ENCODE peak calls at places on chromosomes 1 and 21, in ten cellular contexts. One of them, this sample, is unnamed.

GRCh38 chr1:100523038-100523649 is 14.8 kb upstream of the GPR88 start:
- DNase-seq in amniotic stem cell: no peak
- DNase-seq in progenitor cell of endocrine pancreas: no peak
- DNase-seq in activated T-helper 1 cell treated with anti-CD3 and anti-CD28 coated beads, Interleukin-2, amount 50 U/mL, for 16 hours: no peak
- DNase-seq in iris pigment epithelial cell: peak
- DNase-seq in CD8-positive, alpha-beta memory T cell: no peak
- DNase-seq in germinal center: peak
- DNase-seq in activated CD4-positive, alpha-beta T cell treated with anti-CD3 and anti-CD28 coated beads, Interleukin-2, amount 50 U/mL, for 24 hours: no peak
- DNase-seq in GM04504: no peak
- DNase-seq in Kasumi-1: peak
- DNase-seq in this sample: no peak

GRCh38 chr21:38811257-38811656 is 5.5 kb downstream of the ETS2 start:
- DNase-seq in iris pigment epithelial cell: peak
- DNase-seq in amniotic stem cell: peak
- DNase-seq in Kasumi-1: no peak
- DNase-seq in activated CD4-positive, alpha-beta T cell treated with anti-CD3 and anti-CD28 coated beads, Interleukin-2, amount 50 U/mL, for 24 hours: no peak
- DNase-seq in activated T-helper 1 cell treated with anti-CD3 and anti-CD28 coated beads, Interleukin-2, amount 50 U/mL, for 16 hours: no peak
- DNase-seq in CD8-positive, alpha-beta memory T cell: no peak
- DNase-seq in progenitor cell of endocrine pancreas: no peak
- DNase-seq in GM04504: peak
- DNase-seq in germinal center: no peak
- DNase-seq in this sample: no peak

GRCh38 chr21:25979845-25980433 is 190.6 kb downstream of the APP start:
- DNase-seq in CD8-positive, alpha-beta memory T cell: no peak
- DNase-seq in germinal center: no peak
- DNase-seq in activated T-helper 1 cell treated with anti-CD3 and anti-CD28 coated beads, Interleukin-2, amount 50 U/mL, for 16 hours: no peak
- DNase-seq in activated CD4-positive, alpha-beta T cell treated with anti-CD3 and anti-CD28 coated beads, Interleukin-2, amount 50 U/mL, for 24 hours: no peak
- DNase-seq in GM04504: no peak
- DNase-seq in iris pigment epithelial cell: no peak
- DNase-seq in progenitor cell of endocrine pancreas: no peak
- DNase-seq in amniotic stem cell: no peak
- DNase-seq in Kasumi-1: no peak
- DNase-seq in this sample: no peak

GRCh38 chr21:43775795-43776430 is at the start of gene CSTB:
- DNase-seq in activated CD4-positive, alpha-beta T cell treated with anti-CD3 and anti-CD28 coated beads, Interleukin-2, amount 50 U/mL, for 24 hours: peak
- DNase-seq in GM04504: peak
- DNase-seq in germinal center: peak
- DNase-seq in iris pigment epithelial cell: peak
- DNase-seq in amniotic stem cell: peak
- DNase-seq in activated T-helper 1 cell treated with anti-CD3 and anti-CD28 coated beads, Interleukin-2, amount 50 U/mL, for 16 hours: peak
- DNase-seq in Kasumi-1: peak
- DNase-seq in progenitor cell of endocrine pancreas: peak
- DNase-seq in CD8-positive, alpha-beta memory T cell: peak
- DNase-seq in this sample: peak

GRCh38 chr1:55272994-55273393 is 57.8 kb upstream of the USP24 start:
- DNase-seq in GM04504: no peak
- DNase-seq in CD8-positive, alpha-beta memory T cell: no peak
- DNase-seq in progenitor cell of endocrine pancreas: no peak
- DNase-seq in iris pigment epithelial cell: no peak
- DNase-seq in germinal center: no peak
- DNase-seq in amniotic stem cell: no peak
- DNase-seq in activated CD4-positive, alpha-beta T cell treated with anti-CD3 and anti-CD28 coated beads, Interleukin-2, amount 50 U/mL, for 24 hours: no peak
- DNase-seq in Kasumi-1: no peak
- DNase-seq in activated T-helper 1 cell treated with anti-CD3 and anti-CD28 coated beads, Interleukin-2, amount 50 U/mL, for 16 hours: no peak
- DNase-seq in this sample: no peak

GRCh38 chr1:23013657-23014056 is 2.0 kb downstream of the TEX46 start:
- DNase-seq in iris pigment epithelial cell: no peak
- DNase-seq in activated T-helper 1 cell treated with anti-CD3 and anti-CD28 coated beads, Interleukin-2, amount 50 U/mL, for 16 hours: no peak
- DNase-seq in GM04504: no peak
- DNase-seq in germinal center: no peak
- DNase-seq in CD8-positive, alpha-beta memory T cell: no peak
- DNase-seq in amniotic stem cell: no peak
- DNase-seq in progenitor cell of endocrine pancreas: no peak
- DNase-seq in activated CD4-positive, alpha-beta T cell treated with anti-CD3 and anti-CD28 coated beads, Interleukin-2, amount 50 U/mL, for 24 hours: no peak
- DNase-seq in Kasumi-1: no peak
- DNase-seq in this sample: no peak

GRCh38 chr1:213989071-213989739 is 1.4 kb downstream of the PROX1 start:
- DNase-seq in CD8-positive, alpha-beta memory T cell: no peak
- DNase-seq in Kasumi-1: no peak
- DNase-seq in iris pigment epithelial cell: no peak
- DNase-seq in activated T-helper 1 cell treated with anti-CD3 and anti-CD28 coated beads, Interleukin-2, amount 50 U/mL, for 16 hours: no peak
- DNase-seq in germinal center: peak
- DNase-seq in GM04504: no peak
- DNase-seq in amniotic stem cell: no peak
- DNase-seq in progenitor cell of endocrine pancreas: no peak
- DNase-seq in activated CD4-positive, alpha-beta T cell treated with anti-CD3 and anti-CD28 coated beads, Interleukin-2, amount 50 U/mL, for 24 hours: no peak
- DNase-seq in this sample: no peak

GRCh38 chr1:4638347-4638734 is 16.1 kb upstream of the AJAP1 start:
- DNase-seq in germinal center: no peak
- DNase-seq in activated CD4-positive, alpha-beta T cell treated with anti-CD3 and anti-CD28 coated beads, Interleukin-2, amount 50 U/mL, for 24 hours: no peak
- DNase-seq in CD8-positive, alpha-beta memory T cell: no peak
- DNase-seq in amniotic stem cell: no peak
- DNase-seq in iris pigment epithelial cell: no peak
- DNase-seq in progenitor cell of endocrine pancreas: no peak
- DNase-seq in activated T-helper 1 cell treated with anti-CD3 and anti-CD28 coated beads, Interleukin-2, amount 50 U/mL, for 16 hours: no peak
- DNase-seq in Kasumi-1: no peak
- DNase-seq in GM04504: no peak
- DNase-seq in this sample: no peak

GRCh38 chr1:236590553-236591150 is 13.7 kb downstream of the HEATR1 start:
- DNase-seq in amniotic stem cell: no peak
- DNase-seq in iris pigment epithelial cell: no peak
- DNase-seq in Kasumi-1: no peak
- DNase-seq in GM04504: no peak
- DNase-seq in CD8-positive, alpha-beta memory T cell: no peak
- DNase-seq in germinal center: no peak
- DNase-seq in activated CD4-positive, alpha-beta T cell treated with anti-CD3 and anti-CD28 coated beads, Interleukin-2, amount 50 U/mL, for 24 hours: no peak
- DNase-seq in progenitor cell of endocrine pancreas: no peak
- DNase-seq in activated T-helper 1 cell treated with anti-CD3 and anti-CD28 coated beads, Interleukin-2, amount 50 U/mL, for 16 hours: no peak
- DNase-seq in this sample: no peak

GRCh38 chr1:232629250-232630046 is 485 bp downstream of the SIPA1L2 start:
- DNase-seq in amniotic stem cell: no peak
- DNase-seq in progenitor cell of endocrine pancreas: peak
- DNase-seq in activated CD4-positive, alpha-beta T cell treated with anti-CD3 and anti-CD28 coated beads, Interleukin-2, amount 50 U/mL, for 24 hours: no peak
- DNase-seq in germinal center: no peak
- DNase-seq in CD8-positive, alpha-beta memory T cell: no peak
- DNase-seq in GM04504: no peak
- DNase-seq in Kasumi-1: no peak
- DNase-seq in activated T-helper 1 cell treated with anti-CD3 and anti-CD28 coated beads, Interleukin-2, amount 50 U/mL, for 16 hours: no peak
- DNase-seq in iris pigment epithelial cell: no peak
- DNase-seq in this sample: no peak

GRCh38 chr1:46580140-46580903 is 23.7 kb downstream of the MKNK1 start:
- DNase-seq in activated T-helper 1 cell treated with anti-CD3 and anti-CD28 coated beads, Interleukin-2, amount 50 U/mL, for 16 hours: no peak
- DNase-seq in iris pigment epithelial cell: peak
- DNase-seq in germinal center: no peak
- DNase-seq in Kasumi-1: peak
- DNase-seq in amniotic stem cell: no peak
- DNase-seq in activated CD4-positive, alpha-beta T cell treated with anti-CD3 and anti-CD28 coated beads, Interleukin-2, amount 50 U/mL, for 24 hours: no peak
- DNase-seq in GM04504: no peak
- DNase-seq in CD8-positive, alpha-beta memory T cell: no peak
- DNase-seq in progenitor cell of endocrine pancreas: no peak
- DNase-seq in this sample: no peak

GRCh38 chr1:232786845-232787455 is 18.3 kb upstream of the MAP10 start:
- DNase-seq in activated CD4-positive, alpha-beta T cell treated with anti-CD3 and anti-CD28 coated beads, Interleukin-2, amount 50 U/mL, for 24 hours: no peak
- DNase-seq in CD8-positive, alpha-beta memory T cell: no peak
- DNase-seq in GM04504: no peak
- DNase-seq in iris pigment epithelial cell: no peak
- DNase-seq in activated T-helper 1 cell treated with anti-CD3 and anti-CD28 coated beads, Interleukin-2, amount 50 U/mL, for 16 hours: no peak
- DNase-seq in germinal center: no peak
- DNase-seq in Kasumi-1: no peak
- DNase-seq in progenitor cell of endocrine pancreas: no peak
- DNase-seq in amniotic stem cell: no peak
- DNase-seq in this sample: no peak

GRCh38 chr1:10065344-10065685 is 32.6 kb downstream of the UBE4B start:
- DNase-seq in germinal center: no peak
- DNase-seq in GM04504: no peak
- DNase-seq in amniotic stem cell: no peak
- DNase-seq in iris pigment epithelial cell: peak
- DNase-seq in activated CD4-positive, alpha-beta T cell treated with anti-CD3 and anti-CD28 coated beads, Interleukin-2, amount 50 U/mL, for 24 hours: no peak
- DNase-seq in Kasumi-1: peak
- DNase-seq in progenitor cell of endocrine pancreas: no peak
- DNase-seq in CD8-positive, alpha-beta memory T cell: no peak
- DNase-seq in activated T-helper 1 cell treated with anti-CD3 and anti-CD28 coated beads, Interleukin-2, amount 50 U/mL, for 16 hours: no peak
- DNase-seq in this sample: no peak

GRCh38 chr1:119947468-119947867 is 51.2 kb upstream of the ADAM30 start:
- DNase-seq in CD8-positive, alpha-beta memory T cell: no peak
- DNase-seq in GM04504: peak
- DNase-seq in amniotic stem cell: peak
- DNase-seq in activated CD4-positive, alpha-beta T cell treated with anti-CD3 and anti-CD28 coated beads, Interleukin-2, amount 50 U/mL, for 24 hours: no peak
- DNase-seq in iris pigment epithelial cell: peak
- DNase-seq in activated T-helper 1 cell treated with anti-CD3 and anti-CD28 coated beads, Interleukin-2, amount 50 U/mL, for 16 hours: no peak
- DNase-seq in germinal center: no peak
- DNase-seq in progenitor cell of endocrine pancreas: no peak
- DNase-seq in Kasumi-1: no peak
- DNase-seq in this sample: no peak

GRCh38 chr1:111515291-111516007 is 12.0 kb upstream of the ADORA3 start:
- DNase-seq in Kasumi-1: peak
- DNase-seq in activated CD4-positive, alpha-beta T cell treated with anti-CD3 and anti-CD28 coated beads, Interleukin-2, amount 50 U/mL, for 24 hours: no peak
- DNase-seq in CD8-positive, alpha-beta memory T cell: no peak
- DNase-seq in activated T-helper 1 cell treated with anti-CD3 and anti-CD28 coated beads, Interleukin-2, amount 50 U/mL, for 16 hours: no peak
- DNase-seq in GM04504: no peak
- DNase-seq in progenitor cell of endocrine pancreas: no peak
- DNase-seq in iris pigment epithelial cell: peak
- DNase-seq in amniotic stem cell: peak
- DNase-seq in germinal center: peak
- DNase-seq in this sample: no peak

GRCh38 chr1:210292276-210292851 is 36.3 kb upstream of the HHAT start:
- DNase-seq in germinal center: peak
- DNase-seq in Kasumi-1: no peak
- DNase-seq in iris pigment epithelial cell: no peak
- DNase-seq in progenitor cell of endocrine pancreas: peak
- DNase-seq in amniotic stem cell: peak
- DNase-seq in GM04504: no peak
- DNase-seq in CD8-positive, alpha-beta memory T cell: peak
- DNase-seq in activated CD4-positive, alpha-beta T cell treated with anti-CD3 and anti-CD28 coated beads, Interleukin-2, amount 50 U/mL, for 24 hours: peak
- DNase-seq in activated T-helper 1 cell treated with anti-CD3 and anti-CD28 coated beads, Interleukin-2, amount 50 U/mL, for 16 hours: peak
- DNase-seq in this sample: no peak

GRCh38 chr1:14071581-14071980 is 371.6 kb downstream of the PRDM2 start:
- DNase-seq in activated T-helper 1 cell treated with anti-CD3 and anti-CD28 coated beads, Interleukin-2, amount 50 U/mL, for 16 hours: no peak
- DNase-seq in progenitor cell of endocrine pancreas: no peak
- DNase-seq in activated CD4-positive, alpha-beta T cell treated with anti-CD3 and anti-CD28 coated beads, Interleukin-2, amount 50 U/mL, for 24 hours: no peak
- DNase-seq in CD8-positive, alpha-beta memory T cell: no peak
- DNase-seq in iris pigment epithelial cell: no peak
- DNase-seq in amniotic stem cell: no peak
- DNase-seq in Kasumi-1: no peak
- DNase-seq in GM04504: no peak
- DNase-seq in germinal center: no peak
- DNase-seq in this sample: no peak

GRCh38 chr21:35428489-35428888 is 379.4 kb upstream of the RUNX1 start:
- DNase-seq in iris pigment epithelial cell: peak
- DNase-seq in amniotic stem cell: no peak
- DNase-seq in germinal center: no peak
- DNase-seq in activated T-helper 1 cell treated with anti-CD3 and anti-CD28 coated beads, Interleukin-2, amount 50 U/mL, for 16 hours: peak
- DNase-seq in activated CD4-positive, alpha-beta T cell treated with anti-CD3 and anti-CD28 coated beads, Interleukin-2, amount 50 U/mL, for 24 hours: peak
- DNase-seq in CD8-positive, alpha-beta memory T cell: no peak
- DNase-seq in GM04504: no peak
- DNase-seq in Kasumi-1: peak
- DNase-seq in progenitor cell of endocrine pancreas: no peak
- DNase-seq in this sample: no peak

GRCh38 chr1:205344010-205344808 is 12.5 kb downstream of the KLHDC8A start:
- DNase-seq in GM04504: no peak
- DNase-seq in activated CD4-positive, alpha-beta T cell treated with anti-CD3 and anti-CD28 coated beads, Interleukin-2, amount 50 U/mL, for 24 hours: peak
- DNase-seq in progenitor cell of endocrine pancreas: peak
- DNase-seq in iris pigment epithelial cell: peak
- DNase-seq in CD8-positive, alpha-beta memory T cell: no peak
- DNase-seq in Kasumi-1: no peak
- DNase-seq in amniotic stem cell: no peak
- DNase-seq in germinal center: peak
- DNase-seq in activated T-helper 1 cell treated with anti-CD3 and anti-CD28 coated beads, Interleukin-2, amount 50 U/mL, for 16 hours: peak
- DNase-seq in this sample: peak

GRCh38 chr21:29233611-29234540 is 64.8 kb upstream of the BACH1 start:
- DNase-seq in amniotic stem cell: no peak
- DNase-seq in Kasumi-1: no peak
- DNase-seq in germinal center: peak
- DNase-seq in activated T-helper 1 cell treated with anti-CD3 and anti-CD28 coated beads, Interleukin-2, amount 50 U/mL, for 16 hours: no peak
- DNase-seq in CD8-positive, alpha-beta memory T cell: no peak
- DNase-seq in progenitor cell of endocrine pancreas: no peak
- DNase-seq in iris pigment epithelial cell: no peak
- DNase-seq in activated CD4-positive, alpha-beta T cell treated with anti-CD3 and anti-CD28 coated beads, Interleukin-2, amount 50 U/mL, for 24 hours: peak
- DNase-seq in GM04504: no peak
- DNase-seq in this sample: no peak

This sample was measured in activated CD4-positive, CD25-positive, alpha-beta regulatory T cell.